ENCODE peak calls at places on chromosomes 6 and 20, in ten cellular contexts. W is mesendoderm, Q is T-cell, V is germinal center, T is NCI-H446, A is posterior cingulate gyrus, O is cerebellar cortex, Z is GM12865, X is HTR-8/SVneo, Y is lower leg skin. G is an unnamed sample.

GRCh38 chr6:157811137-157811475 is 11.9 kb upstream of the SNX9 start:
- DNase-seq in Y (no peak), A (no peak), Z (no peak), O (no peak), V (no peak), Q (no peak), W (no peak), X (no peak), T (no peak), G (no peak)

GRCh38 chr6:116208056-116208785 is 45.7 kb downstream of the TSPYL4 start:
- DNase-seq in T (no peak), Q (no peak), Z (no peak), V (no peak), X (no peak), W (no peak), Y (no peak), O (no peak), A (no peak), G (no peak)

GRCh38 chr6:7785243-7785941 is 59.5 kb downstream of the BMP6 start:
- DNase-seq in O (no peak), A (no peak), Z (no peak), V (no peak), X (no peak), Y (no peak), T (no peak), Q (no peak), W (no peak), G (no peak)

GRCh38 chr6:35719830-35720733 is 16.8 kb upstream of the ARMC12 start:
- DNase-seq in Z (peak), W (peak), T (no peak), O (no peak), Q (no peak), Y (peak), X (peak), V (peak), A (no peak), G (no peak)

GRCh38 chr6:13953061-13953705 is 28.4 kb downstream of the RNF182 start:
- DNase-seq in Q (no peak), A (no peak), W (peak), X (peak), O (no peak), Y (no peak), Z (no peak), T (no peak), V (no peak), G (peak)

GRCh38 chr20:38032585-38033329 is 499 bp downstream of the TTI1 start:
- DNase-seq in Y (no peak), W (no peak), X (no peak), Q (no peak), T (no peak), V (peak), A (no peak), Z (peak), O (no peak), G (no peak)

GRCh38 chr6:56955171-56956155 is 556 bp downstream of the BEND6 start:
- DNase-seq in W (peak), X (peak), V (peak), A (peak), O (peak), Q (peak), Z (peak), Y (peak), T (peak), G (peak)

GRCh38 chr6:135088818-135089809 is 34.5 kb upstream of the HBS1L start:
- DNase-seq in Z (peak), Y (no peak), A (no peak), O (no peak), T (no peak), X (peak), V (peak), Q (peak), W (peak), G (peak)

GRCh38 chr6:165042912-165043311 is 266.5 kb downstream of the C6orf118 start:
- DNase-seq in V (no peak), Y (no peak), W (peak), Z (peak), X (no peak), T (no peak), Q (no peak), O (no peak), A (no peak), G (no peak)

GRCh38 chr6:136014454-136015421 is 163.2 kb downstream of the PDE7B start:
- DNase-seq in O (no peak), A (no peak), T (no peak), X (peak), Z (no peak), V (no peak), Y (no peak), Q (no peak), W (peak), G (no peak)

GRCh38 chr6:34580707-34581560 is 24.8 kb upstream of the SPDEF start:
- DNase-seq in X (no peak), Q (no peak), O (no peak), A (no peak), Z (no peak), Y (no peak), W (no peak), T (no peak), V (no peak), G (no peak)

GRCh38 chr20:1324598-1325172 is 4.3 kb downstream of the SDCBP2 start:
- DNase-seq in A (no peak), O (no peak), X (no peak), W (no peak), Z (no peak), Q (no peak), T (no peak), V (no peak), Y (no peak), G (peak)

GRCh38 chr6:139679516-139680179 is 305.2 kb upstream of the CITED2 start:
- DNase-seq in V (no peak), O (no peak), Z (no peak), Q (no peak), A (no peak), W (no peak), Y (no peak), T (no peak), X (no peak), G (no peak)